ENCODE peak calls at places on chromosomes 16 and 17, in five cellular contexts. W, A, Y, B and X are unnamed samples. For H3K36me3, the result is how much of the 10 kb centered on the place peaks cover.

GRCh38 chr17:81727324-81728031 is 15.4 kb downstream of the SLC25A10 start:
- DNase-seq in W (peak), A (no peak), Y (no peak), B (no peak), X (no peak)

GRCh38 chr16:85639529-85640253 is 26.6 kb downstream of the GSE1 start:
- DNase-seq in W (peak), A (no peak), Y (peak), B (no peak), X (no peak)

GRCh38 chr17:71107136-71107535 is 937.8 kb downstream of the KCNJ2 start:
- DNase-seq in W (no peak), A (no peak), Y (no peak), B (no peak), X (no peak)

GRCh38 chr17:3032258-3033247 is 30.9 kb downstream of the OR1D5 start:
- DNase-seq in W (peak), A (no peak), Y (no peak), B (no peak), X (no peak)

GRCh38 chr17:5897320-5897911 is 172.8 kb upstream of the WSCD1 start:
- DNase-seq in W (no peak), A (peak), Y (no peak), B (no peak), X (peak)

GRCh38 chr16:55443855-55444254 is 35.1 kb upstream of the MMP2 start:
- DNase-seq in W (no peak), A (no peak), Y (no peak), B (no peak), X (no peak)

GRCh38 chr16:82761858-82762257 is 135.1 kb downstream of the CDH13 start:
- DNase-seq in W (no peak), A (no peak), Y (no peak), B (peak), X (no peak)

GRCh38 chr17:80498242-80498919 is 22.0 kb upstream of the NPTX1 start:
- DNase-seq in W (no peak), A (peak), Y (no peak), B (no peak), X (no peak)

GRCh38 chr16:84754353-84754856 is 54.6 kb downstream of the USP10 start:
- DNase-seq in W (no peak), A (peak), Y (no peak), B (peak), X (peak)

GRCh38 chr17:2241823-2242222 is 61.8 kb downstream of the SMG6 start:
- DNase-seq in W (no peak), A (no peak), Y (no peak), B (no peak), X (no peak)

GRCh38 chr16:75379911-75380847 is 53.1 kb downstream of the CFDP1 start:
- DNase-seq in W (no peak), A (no peak), Y (no peak), B (no peak), X (no peak)

GRCh38 chr17:58121925-58122324 is 26.3 kb upstream of the OR4D1 start:
- DNase-seq in W (no peak), A (peak), Y (no peak), B (peak), X (no peak)

GRCh38 chr16:23222929-23223328 is 40.4 kb downstream of the SCNN1G start:
- DNase-seq in W (no peak), A (no peak), Y (no peak), B (no peak), X (no peak)

GRCh38 chr16:17302213-17302612 is 168.5 kb downstream of the XYLT1 start:
- DNase-seq in W (no peak), A (no peak), Y (no peak), B (no peak), X (no peak)

DNA sequence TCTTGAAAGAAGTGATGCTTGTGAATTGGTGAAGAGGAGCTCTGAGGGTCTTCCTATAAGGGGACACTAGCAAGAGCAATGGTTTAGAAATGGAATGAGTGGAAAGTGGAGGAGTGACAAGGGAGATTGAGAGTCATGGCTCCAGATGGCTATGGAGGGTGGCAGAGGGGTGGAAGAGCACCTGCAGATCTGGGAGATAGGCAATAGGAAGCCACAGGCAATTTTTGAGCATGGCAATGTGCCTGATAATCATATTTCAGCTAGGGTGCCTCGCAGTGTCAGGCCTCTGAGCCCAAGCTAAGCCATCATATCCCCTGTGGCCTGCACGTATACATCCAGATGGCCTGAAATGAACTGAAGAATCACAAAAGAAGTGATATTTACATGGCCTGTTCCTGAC is 21.5 kb downstream of the RGS9 start:
- DNase-seq in W (no peak), A (no peak), Y (no peak), B (no peak), X (no peak)
- H3K36me3 ChIP-seq in W (under half), A (under half), Y (under half), B (under half), X (under half)

DNA sequence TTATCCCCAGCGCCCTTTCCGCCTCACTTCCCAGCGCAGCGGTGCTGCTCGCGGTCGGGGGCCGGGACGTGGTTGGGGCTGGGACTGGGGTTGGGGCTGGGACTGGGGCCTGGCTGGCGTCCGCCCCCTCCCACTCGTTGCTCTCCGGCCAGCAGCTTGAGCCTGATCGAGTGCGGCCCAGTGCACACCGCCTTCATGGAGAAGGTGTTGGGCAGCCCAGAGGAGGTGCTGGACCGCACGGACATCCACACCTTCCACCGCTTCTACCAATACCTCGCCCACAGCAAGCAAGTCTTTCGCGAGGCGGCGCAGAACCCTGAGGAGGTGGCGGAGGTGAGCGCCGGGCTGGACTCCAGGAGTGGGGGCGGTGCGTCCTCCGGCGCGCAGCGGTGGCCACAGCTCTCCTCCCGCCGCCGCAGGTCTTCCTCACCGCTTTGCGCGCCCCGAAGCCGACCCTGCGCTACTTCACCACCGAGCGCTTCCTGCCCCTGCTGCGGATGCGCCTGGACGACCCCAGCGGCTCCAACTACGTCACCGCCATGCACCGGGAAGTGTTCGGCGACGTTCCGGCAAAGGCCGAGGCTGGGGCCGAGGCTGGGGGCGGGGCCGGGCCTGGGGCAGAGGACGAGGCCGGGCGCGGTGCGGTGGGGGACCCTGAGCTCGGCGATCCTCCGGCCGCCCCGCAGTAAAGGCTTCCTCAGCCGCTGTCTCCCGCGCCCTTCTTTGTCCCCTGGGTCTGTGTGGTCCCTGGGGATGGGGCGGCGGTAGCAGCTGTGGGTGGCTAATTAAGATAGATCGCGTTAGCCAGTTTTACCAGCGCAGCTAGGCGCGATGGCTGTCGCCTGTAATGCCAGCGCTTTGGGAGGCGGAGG is 1.8 kb downstream of the HSD17B1 start:
- DNase-seq in W (peak), A (peak), Y (peak), B (peak), X (no peak)
- H3K4me3 ChIP-seq in W (peak), A (peak), Y (peak), B (peak), X (peak)

GRCh38 chr16:68290455-68290854 is 20.3 kb downstream of the SLC7A6OS start:
- DNase-seq in W (no peak), A (no peak), Y (no peak), B (no peak), X (no peak)

GRCh38 chr16:68289621-68290329 is 21.0 kb downstream of the SLC7A6OS start:
- DNase-seq in W (no peak), A (no peak), Y (no peak), B (no peak), X (no peak)

GRCh38 chr16:68292425-68292824 is 18.3 kb downstream of the SLC7A6OS start:
- DNase-seq in W (no peak), A (no peak), Y (no peak), B (no peak), X (no peak)

GRCh38 chr16:68289202-68289601 is 21.5 kb downstream of the SLC7A6OS start:
- DNase-seq in W (no peak), A (no peak), Y (no peak), B (no peak), X (no peak)

GRCh38 chr16:68291227-68291626 is 19.5 kb downstream of the SLC7A6OS start:
- DNase-seq in W (no peak), A (no peak), Y (no peak), B (no peak), X (no peak)
- H3K27ac ChIP-seq in W (no peak), A (no peak), Y (peak), B (no peak), X (no peak)

GRCh38 chr17:61846976-61847375 is 16.4 kb downstream of the BRIP1 start:
- DNase-seq in W (no peak), A (no peak), Y (no peak), B (no peak), X (no peak)

GRCh38 chr17:61846088-61846487 is 17.2 kb downstream of the BRIP1 start:
- DNase-seq in W (no peak), A (no peak), Y (no peak), B (no peak), X (no peak)

GRCh38 chr17:61839300-61839786 is 24.0 kb downstream of the BRIP1 start:
- DNase-seq in W (no peak), A (no peak), Y (no peak), B (no peak), X (no peak)

GRCh38 chr17:61842899-61843298 is 20.4 kb downstream of the BRIP1 start:
- DNase-seq in W (no peak), A (no peak), Y (no peak), B (no peak), X (no peak)

DNA sequence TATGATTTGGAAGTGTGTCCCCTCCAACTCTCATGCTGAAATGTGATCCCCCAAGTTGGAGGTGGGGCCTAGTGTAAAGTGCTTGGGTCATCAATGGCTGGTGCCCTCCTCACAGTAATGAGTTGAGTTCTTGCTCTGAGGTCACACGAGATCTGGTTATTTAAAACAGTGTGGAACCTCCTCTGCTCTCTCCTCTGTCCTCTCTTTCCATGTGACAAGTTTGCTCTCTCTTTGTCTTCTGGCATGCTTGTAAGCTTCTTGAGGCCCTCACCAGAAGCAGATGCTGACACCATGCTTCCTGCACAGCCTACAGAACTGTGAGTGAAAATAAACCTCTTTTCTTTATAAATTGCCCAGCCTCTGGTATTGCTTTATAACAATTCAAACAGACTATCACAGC is 19.9 kb downstream of the BRIP1 start:
- DNase-seq in W (no peak), A (no peak), Y (no peak), B (no peak), X (no peak)
- H3K36me3 ChIP-seq in W (under half), A (under half), Y (under half), B (under half), X (under half)

GRCh38 chr17:68184141-68184571 is 63.7 kb upstream of the AMZ2 start:
- DNase-seq in W (no peak), A (peak), Y (no peak), B (no peak), X (no peak)
- H3K4me3 ChIP-seq in W (no peak), A (no peak), Y (no peak), B (no peak), X (no peak)

DNA sequence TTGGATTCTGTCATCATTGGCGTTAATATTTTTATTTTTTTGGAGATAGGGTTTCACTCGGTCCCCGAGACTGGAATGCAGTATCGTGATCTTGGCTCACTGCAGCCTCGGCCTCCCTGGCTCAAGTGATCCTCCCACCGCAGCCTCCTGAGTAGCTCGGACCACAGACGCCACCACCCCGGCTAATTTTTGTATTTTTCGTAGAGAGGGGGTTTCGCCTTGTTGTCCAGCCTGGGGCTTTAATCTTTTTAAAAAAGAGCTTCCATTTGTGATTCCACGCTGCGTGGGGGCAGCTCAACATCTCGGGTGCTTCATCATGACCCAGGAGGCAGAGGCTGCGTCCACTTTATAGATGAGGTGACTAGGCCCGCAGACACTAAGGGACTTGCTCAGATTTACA is 1.5 kb downstream of the BANP start:
- DNase-seq in W (no peak), A (no peak), Y (no peak), B (no peak), X (no peak)
- H3K27ac ChIP-seq in W (no peak), A (no peak), Y (peak), B (peak), X (no peak)